ENCODE peak calls at places on chromosomes 12 and 14, in five cellular contexts. K is upper lobe of left lung, C is IMR-90, B is HepG2, I is gastrocnemius medialis. U is an unnamed sample.

GRCh38 chr14:50452979-50453705 is 56.5 kb upstream of the CDKL1 start:
- ATAC-seq in K (no peak), C (peak; percentile 81), B (no peak), I (no peak), U (peak; percentile 69)

GRCh38 chr12:97312570-97313135 is 150.0 kb upstream of the RMST start:
- ATAC-seq in K (no peak), C (no peak), B (no peak), I (no peak), U (no peak)

GRCh38 chr14:91354979-91355685 is 62.5 kb downstream of the CCDC88C start:
- ATAC-seq in K (no peak), C (no peak), B (peak; percentile 66), I (no peak), U (no peak)

GRCh38 chr12:10672231-10672868 is 1.5 kb downstream of the STYK1 start:
- ATAC-seq in K (no peak), C (no peak), B (no peak), I (no peak), U (no peak)

GRCh38 chr12:27209257-27209910 is 34.7 kb upstream of the STK38L start:
- ATAC-seq in K (no peak), C (no peak), B (no peak), I (no peak), U (no peak)

GRCh38 chr14:93742761-93743160 is 45.5 kb downstream of the PRIMA1 start:
- ATAC-seq in K (no peak), C (no peak), B (no peak), I (peak; percentile 61), U (peak; percentile 39)

GRCh38 chr12:1552171-1552570 is 42.2 kb downstream of the FBXL14 start:
- ATAC-seq in K (no peak), C (peak; percentile 5), B (no peak), I (no peak), U (no peak)

GRCh38 chr14:39912192-39913100 is 480.2 kb upstream of the FBXO33 start:
- ATAC-seq in K (no peak), C (no peak), B (no peak), I (no peak), U (no peak)

GRCh38 chr12:131351319-131352028 is 359.4 kb upstream of the SFSWAP start:
- ATAC-seq in K (no peak), C (no peak), B (no peak), I (no peak), U (no peak)

GRCh38 chr14:101333335-101334280 is 227.7 kb upstream of the DIO3 start:
- ATAC-seq in K (no peak), C (no peak), B (no peak), I (no peak), U (no peak)

GRCh38 chr14:37969511-37969979 is 238.2 kb upstream of the SSTR1 start:
- ATAC-seq in K (no peak), C (no peak), B (peak; percentile 32), I (no peak), U (no peak)

GRCh38 chr12:5433081-5433839 is 1.4 kb downstream of the NTF3 start:
- ATAC-seq in K (no peak), C (peak; percentile 51), B (no peak), I (peak; percentile 9), U (no peak)

GRCh38 chr14:91089958-91090535 is 23.8 kb upstream of the DGLUCY start:
- ATAC-seq in K (no peak), C (no peak), B (no peak), I (no peak), U (no peak)

GRCh38 chr12:58794859-58795258 is 125.4 kb downstream of the LRIG3 start:
- ATAC-seq in K (no peak), C (no peak), B (no peak), I (no peak), U (no peak)

GRCh38 chr12:1517007-1517406 is 77.4 kb downstream of the FBXL14 start:
- ATAC-seq in K (no peak), C (peak; percentile 62), B (peak; percentile 47), I (no peak), U (no peak)

GRCh38 chr14:68715032-68715924 is 77.6 kb downstream of the ZFP36L1 start:
- ATAC-seq in K (no peak), C (no peak), B (no peak), I (peak; percentile 96), U (peak; percentile 41)

GRCh38 chr14:71472281-71472960 is 459.8 kb upstream of the RGS6 start:
- ATAC-seq in K (no peak), C (no peak), B (no peak), I (no peak), U (no peak)

GRCh38 chr12:9933966-9934365 is 1.8 kb upstream of the CLEC2A start:
- ATAC-seq in K (no peak), C (no peak), B (no peak), I (no peak), U (no peak)

GRCh38 chr12:82300611-82301010 is 57.6 kb downstream of the CCDC59 start:
- ATAC-seq in K (no peak), C (no peak), B (no peak), I (no peak), U (no peak)

GRCh38 chr12:122887817-122888212 is 8.1 kb downstream of the VPS37B start:
- ATAC-seq in K (no peak), C (no peak), B (no peak), I (no peak), U (no peak)

GRCh38 chr14:81449114-81449513 is 49.0 kb upstream of the STON2 start:
- ATAC-seq in K (no peak), C (no peak), B (peak; percentile 8), I (peak; percentile 71), U (peak; percentile 78)

GRCh38 chr14:99348816-99349609 is 77.0 kb upstream of the BCL11B start:
- ATAC-seq in K (no peak), C (no peak), B (no peak), I (no peak), U (no peak)

GRCh38 chr12:57726151-57726883 is 12.2 kb downstream of the AGAP2 start:
- ATAC-seq in K (peak; percentile 76), C (peak; percentile 93), B (peak; percentile 93), I (peak; percentile 66), U (peak; percentile 82)
- TF ChIP-seq POLR2A in K (no peak), C (no peak), B (no peak), I (no peak), U (no peak)

GRCh38 chr14:59583755-59584154 is 7.1 kb upstream of the CCDC175 start:
- ATAC-seq in K (peak; percentile 53), C (peak; percentile 72), B (no peak), I (no peak), U (no peak)
- TF ChIP-seq CTCF in K (no peak), C (no peak), B (no peak), I (no peak), U (no peak)

GRCh38 chr12:22978962-22979361 is 354.0 kb downstream of the ETNK1 start:
- ATAC-seq in K (no peak), C (peak; percentile 92), B (no peak), I (no peak), U (no peak)
- TF ChIP-seq POLR2A in K (no peak), C (no peak), B (no peak), I (no peak), U (no peak)

GRCh38 chr12:92144631-92145480 is 790 bp downstream of the BTG1 start:
- ATAC-seq in K (no peak), C (no peak), B (peak; percentile 46), I (peak; percentile 31), U (no peak)

GRCh38 chr12:92145481-92145730 is 240 bp downstream of the BTG1 start:
- ATAC-seq in K (no peak), C (peak; percentile 0), B (peak; percentile 5), I (peak; percentile 13), U (peak; percentile 0)

GRCh38 chr12:92142251-92142896 is 3.3 kb downstream of the BTG1 start:
- ATAC-seq in K (no peak), C (no peak), B (no peak), I (no peak), U (no peak)

GRCh38 chr12:92143280-92143679 is 2.4 kb downstream of the BTG1 start:
- ATAC-seq in K (no peak), C (no peak), B (no peak), I (no peak), U (no peak)

GRCh38 chr12:92144045-92144630 is 1.5 kb downstream of the BTG1 start:
- ATAC-seq in K (peak; percentile 87), C (peak; percentile 66), B (peak; percentile 80), I (peak; percentile 30), U (peak; percentile 34)
- TF ChIP-seq CTCF in K (peak; percentile 74), C (peak; percentile 79), B (peak; percentile 85), I (peak; percentile 65), U (peak; percentile 61)

GRCh38 chr12:47757360-47757839 is 1.3 kb downstream of the RAPGEF3 start:
- ATAC-seq in K (no peak), C (no peak), B (no peak), I (no peak), U (no peak)
- TF ChIP-seq POLR2A in K (no peak), C (no peak), B (no peak), I (no peak), U (no peak)

DNA sequence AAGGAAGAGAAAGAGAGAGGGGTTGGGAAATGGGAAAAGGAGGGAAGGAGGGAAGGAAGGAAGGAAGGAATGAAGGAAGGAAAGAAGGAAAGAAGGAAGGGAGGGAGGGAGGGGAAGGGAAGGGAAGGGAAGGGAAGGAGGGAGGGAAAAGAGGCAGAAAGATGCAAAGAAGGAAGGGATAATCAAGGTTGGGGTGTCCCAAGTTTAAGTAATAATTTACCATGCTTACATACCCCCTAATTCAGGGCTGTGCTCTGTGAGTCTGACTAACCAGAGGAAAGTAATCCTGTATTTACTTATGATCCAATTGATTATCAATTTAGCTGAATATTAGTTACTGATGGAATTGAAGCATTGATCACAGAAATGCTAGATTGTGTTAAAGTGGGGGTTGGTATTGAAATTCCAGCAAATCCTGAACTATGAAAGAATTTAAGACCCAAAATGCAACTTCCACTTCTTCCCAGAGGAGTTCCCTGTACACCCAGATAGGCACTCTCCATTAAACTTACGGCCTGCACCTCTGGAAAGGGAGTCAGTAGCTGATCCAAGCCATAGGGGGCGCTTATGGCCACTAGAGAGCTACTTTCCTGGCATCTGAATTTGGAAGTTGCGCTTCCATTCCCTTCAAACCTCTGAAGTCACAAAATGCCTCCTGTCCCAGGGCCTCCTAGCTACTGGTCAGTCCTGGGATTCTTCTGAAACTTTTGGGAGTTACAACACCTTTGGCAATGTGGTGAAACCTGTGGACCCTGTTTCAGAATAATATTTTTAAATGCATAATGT is 162.7 kb upstream of the PWP1 start:
- ATAC-seq in K (no peak), C (no peak), B (peak; percentile 53), I (no peak), U (no peak)
- TF ChIP-seq CTCF in K (no peak), C (peak; percentile 11), B (peak; percentile 45), I (no peak), U (no peak)